ENCODE peak calls at places on chromosomes 6 and 20, in five cellular contexts. Z is H9, F is psoas muscle, W is pancreas, R is GM13977. V is an unnamed sample.
A peak's percentile ranks its signal among the peaks of the same experiment; 100 is the strongest.

GRCh38 chr6:75563032-75563431 is 38.6 kb upstream of the SENP6 start:
- DNase-seq in Z (peak; percentile 67), W (no peak), F (no peak), R (peak; percentile 27), V (no peak)

GRCh38 chr20:54897787-54898186 is 422.4 kb downstream of the DOK5 start:
- DNase-seq in W (no peak), Z (no peak), F (no peak), R (no peak), V (no peak)

GRCh38 chr20:63527184-63527583 is 6.6 kb downstream of the PPDPF start:
- DNase-seq in W (no peak), R (no peak), F (no peak), Z (no peak), V (no peak)

GRCh38 chr20:25750765-25751696 is 54.4 kb upstream of the ZNF337 start:
- DNase-seq in Z (peak; percentile 76), R (no peak), W (peak; percentile 43), F (peak; percentile 30), V (peak; percentile 78)

GRCh38 chr6:147176795-147177194 is 27.4 kb upstream of the STXBP5 start:
- DNase-seq in F (no peak), R (no peak), Z (no peak), W (peak; percentile 72), V (no peak)

GRCh38 chr6:111604259-111605099 is 1.2 kb downstream of the TRAF3IP2 start:
- DNase-seq in Z (no peak), F (peak; percentile 77), W (peak; percentile 24), R (peak; percentile 23), V (no peak)

GRCh38 chr6:147063469-147064031 is 140.7 kb upstream of the STXBP5 start:
- DNase-seq in W (no peak), F (no peak), R (no peak), Z (no peak), V (no peak)

GRCh38 chr20:40920291-40920690 is 108.3 kb upstream of the TOP1 start:
- DNase-seq in Z (no peak), F (no peak), W (no peak), R (no peak), V (no peak)

GRCh38 chr6:118739976-118740771 is 88.8 kb upstream of the CEP85L start:
- DNase-seq in F (no peak), R (no peak), Z (no peak), W (no peak), V (no peak)

GRCh38 chr20:51338692-51339440 is 203.7 kb downstream of the NFATC2 start:
- DNase-seq in F (no peak), Z (no peak), W (no peak), R (no peak), V (no peak)

GRCh38 chr6:139777202-139777970 is 402.9 kb upstream of the CITED2 start:
- DNase-seq in R (no peak), W (no peak), Z (no peak), F (no peak), V (no peak)

GRCh38 chr6:111551521-111552231 is 54.0 kb downstream of the TRAF3IP2 start:
- DNase-seq in W (peak; percentile 87), Z (no peak), F (no peak), R (no peak), V (no peak)

GRCh38 chr6:127586372-127586771 is 9.4 kb downstream of the C6orf58 start:
- DNase-seq in Z (peak; percentile 78), R (no peak), W (no peak), F (no peak), V (no peak)

GRCh38 chr20:54340667-54341081 is 132.8 kb downstream of the PFDN4 start:
- DNase-seq in W (no peak), Z (no peak), R (no peak), F (no peak), V (no peak)

GRCh38 chr6:38495511-38495910 is 144.2 kb downstream of the BTBD9 start:
- DNase-seq in F (no peak), W (no peak), R (peak; percentile 8), Z (no peak), V (no peak)

GRCh38 chr6:46626228-46626909 is 26.2 kb downstream of the CYP39A1 start:
- DNase-seq in W (no peak), F (no peak), Z (no peak), R (peak; percentile 24), V (peak; percentile 25)

GRCh38 chr6:21915707-21916399 is 322.3 kb downstream of the SOX4 start:
- DNase-seq in R (no peak), Z (no peak), W (no peak), F (no peak), V (no peak)

GRCh38 chr6:1474205-1474604 is 84.8 kb downstream of the FOXF2 start:
- DNase-seq in Z (no peak), F (no peak), R (no peak), W (no peak), V (no peak)

GRCh38 chr20:49583669-49584417 is 15.9 kb upstream of the PTGIS start:
- DNase-seq in F (peak; percentile 81), W (peak; percentile 81), R (no peak), Z (no peak), V (no peak)

GRCh38 chr6:47109281-47109680 is 67.1 kb upstream of the ADGRF1 start:
- DNase-seq in R (no peak), Z (no peak), F (no peak), W (no peak), V (no peak)

GRCh38 chr20:14687317-14687716 is 349.9 kb upstream of the FLRT3 start:
- DNase-seq in R (no peak), Z (no peak), F (no peak), W (no peak), V (no peak)

GRCh38 chr6:136076496-136076895 is 173.6 kb downstream of the MTFR2 start:
- DNase-seq in Z (no peak), W (no peak), F (no peak), R (no peak), V (no peak)

GRCh38 chr6:36839819-36840379 is 655 bp upstream of the CPNE5 start:
- DNase-seq in Z (no peak), F (peak; percentile 56), R (peak; percentile 75), W (no peak), V (peak; percentile 60)

GRCh38 chr20:21781446-21782075 is 76.1 kb downstream of the PAX1 start:
- DNase-seq in W (no peak), Z (peak; percentile 53), R (no peak), F (no peak), V (no peak)

GRCh38 chr20:53940883-53941546 is 129.4 kb downstream of the BCAS1 start:
- DNase-seq in Z (no peak), F (no peak), R (no peak), W (no peak), V (no peak)

GRCh38 chr20:42110301-42110700 is 492.1 kb upstream of the CHD6 start:
- DNase-seq in F (no peak), Z (no peak), R (no peak), W (no peak), V (no peak)

GRCh38 chr20:31260326-31260932 is 3.0 kb downstream of the DEFB115 start:
- DNase-seq in Z (no peak), F (no peak), R (no peak), W (no peak), V (no peak)

GRCh38 chr6:143098054-143098673 is 37.5 kb downstream of the AIG1 start:
- DNase-seq in R (no peak), F (no peak), W (no peak), Z (no peak), V (peak; percentile 26)

GRCh38 chr6:31476515-31477139 is 21.3 kb upstream of the MICB start:
- DNase-seq in W (no peak), F (no peak), R (no peak), Z (peak; percentile 40), V (no peak)
- TF ChIP-seq CTCF in W (no peak), F (no peak), R (peak; percentile 7), Z (peak; percentile 27), V (peak; percentile 8)

GRCh38 chr20:46021361-46022359 is 7.4 kb upstream of the SLC12A5 start:
- DNase-seq in W (peak; percentile 11), Z (peak; percentile 98), R (peak; percentile 79), F (no peak), V (peak; percentile 78)
- TF ChIP-seq CTCF in W (no peak), Z (peak; percentile 49), R (peak; percentile 29), F (no peak), V (no peak)

DNA sequence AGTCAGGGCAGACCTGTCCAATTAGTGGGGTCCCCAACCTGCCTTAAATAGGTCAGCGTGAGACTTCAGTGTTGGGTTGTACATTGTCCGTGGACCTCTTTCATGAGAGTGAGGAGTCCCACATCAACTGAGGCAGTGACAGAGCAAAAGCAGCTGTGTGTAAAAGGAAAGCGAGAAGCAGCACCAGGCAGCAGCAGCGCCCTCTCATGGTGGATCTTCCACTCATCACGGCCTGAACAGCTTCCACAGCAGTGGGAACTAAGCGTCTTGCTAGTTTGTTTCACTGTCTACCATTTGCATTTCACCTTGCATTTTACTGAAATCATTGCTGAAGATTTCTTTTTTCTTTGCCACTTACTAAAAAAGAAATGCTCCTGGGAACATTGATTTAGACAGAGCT is 333.8 kb downstream of the PKHD1 start:
- DNase-seq in Z (peak; percentile 76), F (no peak), W (no peak), R (no peak), V (peak; percentile 10)
- TF ChIP-seq CTCF in Z (peak; percentile 91), F (peak; percentile 5), W (no peak), R (peak; percentile 68), V (peak; percentile 34)

GRCh38 chr20:35947489-35947888 is 6.8 kb downstream of the SCAND1 start:
- DNase-seq in F (no peak), R (peak; percentile 42), Z (peak; percentile 79), W (no peak), V (no peak)
- TF ChIP-seq CTCF in F (no peak), R (peak; percentile 55), Z (peak; percentile 80), W (no peak), V (peak; percentile 39)

GRCh38 chr6:160284575-160284974 is 26.0 kb upstream of the SLC22A2 start:
- DNase-seq in R (no peak), Z (no peak), F (no peak), W (no peak), V (no peak)
- TF ChIP-seq CTCF in R (no peak), Z (no peak), F (no peak), W (no peak), V (no peak)

GRCh38 chr6:33841070-33841469 is 37.3 kb upstream of the MLN start:
- DNase-seq in Z (no peak), R (no peak), F (peak; percentile 9), W (no peak), V (no peak)
- TF ChIP-seq CTCF in Z (no peak), R (no peak), F (no peak), W (no peak), V (no peak)

DNA sequence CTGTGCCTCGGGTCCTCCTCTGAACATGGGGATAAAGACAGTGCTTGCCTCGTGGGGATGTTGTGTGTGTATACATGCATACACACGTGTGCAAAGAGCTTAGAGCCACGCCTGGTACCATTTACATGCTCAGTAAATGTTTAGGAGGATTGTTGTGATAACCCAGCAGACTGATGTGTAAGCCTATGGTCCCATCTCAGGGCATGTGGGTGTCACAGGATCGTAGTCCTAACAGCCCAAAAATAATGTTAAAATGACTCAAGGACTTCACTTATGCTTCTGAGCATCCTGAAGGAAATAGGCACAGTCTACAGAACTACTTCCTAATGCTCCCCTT is 12.4 kb upstream of the BPI start:
- DNase-seq in F (no peak), Z (no peak), W (no peak), R (no peak), V (no peak)
- TF ChIP-seq CTCF in F (no peak), Z (no peak), W (no peak), R (no peak), V (no peak)

GRCh38 chr6:153814136-153814535 is 224.9 kb upstream of the OPRM1 start:
- DNase-seq in Z (peak; percentile 71), R (no peak), F (no peak), W (no peak), V (no peak)
- TF ChIP-seq CTCF in Z (peak; percentile 72), R (peak; percentile 36), F (no peak), W (no peak), V (no peak)

V was measured in GM10248.